ENCODE peak calls at places on chromosomes 2 and 18, in seven cellular contexts. V is EL, C is right cardiac atrium, N is Daoy, F is RWPE1, O is sciatic nerve, Y is NCI-H774. J is an unnamed sample.

GRCh38 chr2:31523871-31524492 is 56.8 kb downstream of the SRD5A2 start:
- DNase-seq in V (peak; percentile 65), C (no peak), N (peak; percentile 37), F (peak; percentile 40), O (peak; percentile 58), Y (peak; percentile 35), J (no peak)

GRCh38 chr2:166184789-166185188 is 57.0 kb upstream of the SCN1A start:
- DNase-seq in V (peak; percentile 9), C (no peak), N (no peak), F (peak; percentile 67), O (no peak), Y (no peak), J (no peak)

GRCh38 chr18:41121116-41121826 is 833.8 kb upstream of the PIK3C3 start:
- DNase-seq in V (peak; percentile 0), C (no peak), N (no peak), F (no peak), O (no peak), Y (no peak), J (no peak)

GRCh38 chr2:37026050-37026449 is 58.1 kb downstream of the HEATR5B start:
- DNase-seq in V (peak; percentile 6), C (no peak), N (peak; percentile 8), F (peak; percentile 2), O (no peak), Y (no peak), J (no peak)

GRCh38 chr2:112137516-112138142 is 556 bp upstream of the FBLN7 start:
- DNase-seq in V (peak; percentile 50), C (no peak), N (peak; percentile 16), F (peak; percentile 16), O (no peak), Y (no peak), J (no peak)

GRCh38 chr2:27322766-27323591 is at the start of gene MPV17:
- DNase-seq in V (peak; percentile 89), C (peak; percentile 95), N (peak; percentile 97), F (peak; percentile 97), O (peak; percentile 96), Y (peak; percentile 85), J (peak; percentile 94)

GRCh38 chr2:132766573-132766972 is 96.6 kb upstream of the LYPD1 start:
- DNase-seq in V (no peak), C (no peak), N (peak; percentile 9), F (no peak), O (no peak), Y (no peak), J (no peak)

GRCh38 chr2:121565389-121566250 is 34.9 kb downstream of the RNU4ATAC start:
- DNase-seq in V (no peak), C (peak; percentile 61), N (no peak), F (no peak), O (no peak), Y (no peak), J (no peak)

GRCh38 chr2:240136671-240137292 is 677 bp upstream of the COPS9 start:
- DNase-seq in V (no peak), C (no peak), N (no peak), F (no peak), O (peak; percentile 56), Y (no peak), J (no peak)

GRCh38 chr18:55452123-55452611 is 135.8 kb downstream of the TCF4 start:
- DNase-seq in V (no peak), C (peak; percentile 63), N (no peak), F (no peak), O (no peak), Y (no peak), J (no peak)

GRCh38 chr2:68832161-68832869 is 38.9 kb downstream of the BMP10 start:
- DNase-seq in V (peak; percentile 53), C (peak; percentile 75), N (peak; percentile 55), F (peak; percentile 41), O (peak; percentile 77), Y (peak; percentile 5), J (peak; percentile 63)

J was measured in right lobe of liver.